ENCODE peak calls at places on chromosomes 1 and 21, in eight cellular contexts. X is IMR-90, R is A549, J is OCI-LY7, A is AG09309, Q is heart left ventricle, K is HepG2, E is lower lobe of right lung. D is an unnamed sample.

GRCh38 chr1:201307760-201308499 is 24.6 kb downstream of the PKP1 start:
- DNase-seq in X (no peak), R (peak), J (no peak), A (no peak), Q (peak), K (no peak), E (no peak), D (no peak)

GRCh38 chr1:2801535-2802291 is at the start of gene TTC34:
- DNase-seq in X (no peak), R (peak), J (peak), A (no peak), Q (peak), K (peak), E (peak), D (no peak)

GRCh38 chr21:29072873-29073221 is 601 bp downstream of the CCT8 start:
- DNase-seq in X (peak), R (peak), J (peak), A (no peak), Q (no peak), K (peak), E (no peak), D (peak)

GRCh38 chr1:58896211-58897183 is 112.7 kb upstream of the JUN start:
- DNase-seq in X (no peak), R (no peak), J (no peak), A (no peak), Q (peak), K (no peak), E (peak), D (no peak)

GRCh38 chr1:184752656-184753055 is 2.0 kb downstream of the EDEM3 start:
- DNase-seq in X (no peak), R (no peak), J (no peak), A (no peak), Q (no peak), K (no peak), E (no peak), D (no peak)

GRCh38 chr1:230186003-230186863 is 119.2 kb downstream of the GALNT2 start:
- DNase-seq in X (peak), R (peak), J (no peak), A (no peak), Q (no peak), K (peak), E (peak), D (peak)

GRCh38 chr1:114086601-114087368 is 66.9 kb downstream of the SYT6 start:
- DNase-seq in X (no peak), R (no peak), J (no peak), A (no peak), Q (no peak), K (no peak), E (no peak), D (no peak)

GRCh38 chr1:227778401-227778947 is 37.0 kb upstream of the PRSS38 start:
- DNase-seq in X (peak), R (no peak), J (no peak), A (no peak), Q (no peak), K (no peak), E (no peak), D (peak)

GRCh38 chr1:112625696-112626095 is 6.1 kb downstream of the CAPZA1 start:
- DNase-seq in X (no peak), R (peak), J (no peak), A (no peak), Q (no peak), K (no peak), E (no peak), D (peak)

GRCh38 chr1:234957330-234958065 is 171.1 kb downstream of the TOMM20 start:
- DNase-seq in X (peak), R (peak), J (no peak), A (no peak), Q (no peak), K (peak), E (no peak), D (peak)

GRCh38 chr1:109818351-109819325 is 54.9 kb upstream of the EPS8L3 start:
- DNase-seq in X (no peak), R (no peak), J (no peak), A (no peak), Q (peak), K (peak), E (no peak), D (no peak)

GRCh38 chr1:116948642-116949041 is 38.9 kb downstream of the PTGFRN start:
- DNase-seq in X (no peak), R (no peak), J (no peak), A (no peak), Q (no peak), K (no peak), E (no peak), D (no peak)

GRCh38 chr21:23541571-23541970 is 2065.7 kb downstream of the MRPL39 start:
- DNase-seq in X (no peak), R (no peak), J (no peak), A (no peak), Q (no peak), K (no peak), E (no peak), D (peak)

GRCh38 chr1:56644941-56645662 is at the start of gene PRKAA2:
- DNase-seq in X (peak), R (peak), J (no peak), A (no peak), Q (peak), K (peak), E (peak), D (no peak)

GRCh38 chr1:91827094-91828006 is 58.6 kb downstream of the TGFBR3 start:
- DNase-seq in X (no peak), R (peak), J (no peak), A (no peak), Q (no peak), K (peak), E (peak), D (no peak)
- H3K4me3 ChIP-seq in X (no peak), R (peak), J (no peak), A (no peak), Q (no peak), K (peak), E (no peak), D (no peak)

DNA sequence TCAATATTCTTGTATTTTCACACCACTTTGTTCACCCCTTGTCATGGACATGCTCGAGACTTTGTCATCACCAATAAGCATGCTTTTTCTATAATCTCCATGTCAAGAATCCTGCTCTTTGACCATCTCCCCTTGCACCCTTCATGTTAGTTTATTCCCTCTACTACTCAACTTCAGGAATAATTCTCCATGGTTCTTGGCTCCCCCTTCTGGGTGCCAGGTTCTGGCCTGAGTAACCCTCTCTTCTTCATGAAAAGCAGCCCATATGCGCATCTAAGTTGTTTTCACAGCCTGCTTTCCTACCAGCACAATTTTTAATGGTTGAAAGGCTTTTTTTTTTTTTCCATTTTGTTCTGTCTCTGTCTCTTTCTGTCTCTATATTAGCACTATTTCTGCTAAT is 160.7 kb downstream of the LEPR start:
- DNase-seq in X (no peak), R (no peak), J (no peak), A (no peak), Q (no peak), K (peak), E (no peak), D (peak)
- TF ChIP-seq CTCF in X (peak), R (no peak), J (no peak), A (peak), Q (no peak), K (peak), E (peak), D (peak)

DNA sequence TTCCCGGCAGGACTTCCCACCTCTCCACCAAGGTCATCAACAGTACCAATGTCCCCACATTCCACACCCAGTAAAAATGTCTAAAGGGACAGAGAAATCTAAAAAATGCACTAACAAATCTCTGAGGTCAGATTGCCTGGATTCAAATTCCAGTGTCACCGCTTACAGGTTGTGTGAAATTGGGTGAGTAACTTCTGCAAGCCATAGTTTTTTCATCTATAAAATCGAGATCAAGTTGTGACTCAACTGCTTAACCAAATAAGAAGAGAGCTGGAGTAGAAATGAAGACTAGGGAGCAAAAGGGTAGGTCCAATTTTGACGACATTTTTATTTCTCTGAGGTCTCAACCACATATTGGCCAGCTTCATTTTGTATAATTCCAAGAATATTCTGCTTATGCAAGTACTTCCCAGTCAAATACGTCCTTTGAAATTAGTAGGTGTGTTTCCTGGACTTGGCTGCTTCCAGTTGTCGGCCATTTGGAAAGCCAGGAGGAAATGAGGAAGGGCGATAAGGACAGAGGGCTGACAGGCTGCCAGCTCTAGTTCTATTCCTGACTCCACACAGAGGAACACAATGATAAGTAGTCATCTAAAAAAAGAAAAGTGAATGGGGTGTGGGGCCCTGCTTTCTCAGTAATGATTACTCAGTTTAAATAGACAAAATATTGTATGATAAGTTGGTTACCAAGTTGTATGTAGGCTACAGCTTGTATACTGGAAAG is 57.7 kb upstream of the ZC3H11B start:
- DNase-seq in X (no peak), R (no peak), J (no peak), A (no peak), Q (peak), K (no peak), E (no peak), D (no peak)
- H3K4me3 ChIP-seq in X (no peak), R (no peak), J (no peak), A (no peak), Q (no peak), K (no peak), E (no peak), D (no peak)

GRCh38 chr1:14470802-14471201 is 127.7 kb upstream of the KAZN start:
- DNase-seq in X (no peak), R (no peak), J (no peak), A (no peak), Q (no peak), K (no peak), E (no peak), D (no peak)

GRCh38 chr1:14468751-14469150 is 129.7 kb upstream of the KAZN start:
- DNase-seq in X (no peak), R (no peak), J (no peak), A (no peak), Q (no peak), K (no peak), E (no peak), D (no peak)

GRCh38 chr1:14466006-14466405 is 132.5 kb upstream of the KAZN start:
- DNase-seq in X (no peak), R (no peak), J (no peak), A (no peak), Q (no peak), K (no peak), E (no peak), D (no peak)

DNA sequence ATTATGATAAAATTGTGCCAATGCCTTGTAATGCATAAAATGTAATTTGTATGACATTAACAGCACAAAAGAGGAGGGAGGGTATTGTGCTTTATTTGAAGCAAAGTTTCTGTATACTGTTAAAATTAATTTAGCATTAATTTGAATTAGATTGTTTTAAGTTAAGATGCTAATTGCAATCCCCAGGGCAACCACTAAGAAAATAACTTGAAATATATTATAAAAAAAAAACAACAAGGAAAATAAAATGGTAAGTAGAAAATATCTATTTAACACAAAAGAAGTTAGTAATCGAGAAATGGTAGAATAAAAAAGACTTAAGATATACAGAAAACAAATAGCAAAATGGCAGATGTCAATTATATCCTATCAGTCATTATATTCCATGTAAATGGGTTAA is 131.4 kb upstream of the KAZN start:
- DNase-seq in X (no peak), R (no peak), J (no peak), A (no peak), Q (no peak), K (no peak), E (no peak), D (no peak)
- TF ChIP-seq CTCF in X (no peak), R (no peak), J (no peak), A (peak), Q (no peak), K (no peak), E (no peak), D (no peak)

GRCh38 chr1:13892671-13893325 is 192.8 kb downstream of the PRDM2 start:
- DNase-seq in X (no peak), R (no peak), J (no peak), A (no peak), Q (peak), K (no peak), E (no peak), D (no peak)
- H3K4me3 ChIP-seq in X (no peak), R (no peak), J (no peak), A (no peak), Q (no peak), K (no peak), E (peak), D (peak)

GRCh38 chr21:40511976-40512375 is 335.0 kb downstream of the DSCAM start:
- DNase-seq in X (no peak), R (peak), J (no peak), A (peak), Q (no peak), K (no peak), E (no peak), D (peak)

GRCh38 chr21:40516336-40516735 is 330.6 kb downstream of the DSCAM start:
- DNase-seq in X (no peak), R (no peak), J (no peak), A (no peak), Q (no peak), K (no peak), E (no peak), D (no peak)

GRCh38 chr21:40507978-40508377 is 339.0 kb downstream of the DSCAM start:
- DNase-seq in X (peak), R (peak), J (no peak), A (peak), Q (no peak), K (peak), E (no peak), D (peak)

DNA sequence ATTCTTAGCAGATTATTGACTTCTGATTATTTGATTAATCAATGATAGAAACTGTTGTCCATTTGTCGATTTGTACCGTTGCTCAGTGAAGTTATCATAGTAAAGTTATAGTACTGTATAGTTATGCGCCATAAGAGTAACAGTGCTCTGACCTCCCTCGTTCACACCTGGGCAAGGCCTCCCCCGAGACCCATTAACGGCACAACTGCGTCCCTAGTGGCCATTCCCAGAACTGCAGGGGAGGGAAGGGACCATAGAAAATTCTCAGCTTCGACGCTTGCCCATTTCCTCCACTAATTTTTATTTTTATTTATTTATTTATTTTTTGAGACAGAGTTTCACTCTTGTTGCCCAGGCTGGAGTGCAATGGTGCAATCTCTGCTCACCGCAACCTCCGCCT is 334.4 kb downstream of the DSCAM start:
- DNase-seq in X (no peak), R (no peak), J (peak), A (no peak), Q (no peak), K (no peak), E (no peak), D (no peak)
- TF ChIP-seq CTCF in X (no peak), R (peak), J (peak), A (peak), Q (peak), K (peak), E (peak), D (peak)

GRCh38 chr1:165696625-165697100 is 1.7 kb downstream of the ALDH9A1 start:
- DNase-seq in X (peak), R (no peak), J (no peak), A (peak), Q (no peak), K (no peak), E (no peak), D (peak)
- H3K4me3 ChIP-seq in X (no peak), R (no peak), J (peak), A (peak), Q (no peak), K (no peak), E (peak), D (peak)

GRCh38 chr1:48471603-48472576 is at the start of gene SPATA6:
- DNase-seq in X (peak), R (peak), J (peak), A (peak), Q (peak), K (peak), E (peak), D (peak)
- TF ChIP-seq CTCF in X (no peak), R (no peak), J (no peak), A (no peak), Q (no peak), K (peak), E (no peak), D (no peak)

DNA sequence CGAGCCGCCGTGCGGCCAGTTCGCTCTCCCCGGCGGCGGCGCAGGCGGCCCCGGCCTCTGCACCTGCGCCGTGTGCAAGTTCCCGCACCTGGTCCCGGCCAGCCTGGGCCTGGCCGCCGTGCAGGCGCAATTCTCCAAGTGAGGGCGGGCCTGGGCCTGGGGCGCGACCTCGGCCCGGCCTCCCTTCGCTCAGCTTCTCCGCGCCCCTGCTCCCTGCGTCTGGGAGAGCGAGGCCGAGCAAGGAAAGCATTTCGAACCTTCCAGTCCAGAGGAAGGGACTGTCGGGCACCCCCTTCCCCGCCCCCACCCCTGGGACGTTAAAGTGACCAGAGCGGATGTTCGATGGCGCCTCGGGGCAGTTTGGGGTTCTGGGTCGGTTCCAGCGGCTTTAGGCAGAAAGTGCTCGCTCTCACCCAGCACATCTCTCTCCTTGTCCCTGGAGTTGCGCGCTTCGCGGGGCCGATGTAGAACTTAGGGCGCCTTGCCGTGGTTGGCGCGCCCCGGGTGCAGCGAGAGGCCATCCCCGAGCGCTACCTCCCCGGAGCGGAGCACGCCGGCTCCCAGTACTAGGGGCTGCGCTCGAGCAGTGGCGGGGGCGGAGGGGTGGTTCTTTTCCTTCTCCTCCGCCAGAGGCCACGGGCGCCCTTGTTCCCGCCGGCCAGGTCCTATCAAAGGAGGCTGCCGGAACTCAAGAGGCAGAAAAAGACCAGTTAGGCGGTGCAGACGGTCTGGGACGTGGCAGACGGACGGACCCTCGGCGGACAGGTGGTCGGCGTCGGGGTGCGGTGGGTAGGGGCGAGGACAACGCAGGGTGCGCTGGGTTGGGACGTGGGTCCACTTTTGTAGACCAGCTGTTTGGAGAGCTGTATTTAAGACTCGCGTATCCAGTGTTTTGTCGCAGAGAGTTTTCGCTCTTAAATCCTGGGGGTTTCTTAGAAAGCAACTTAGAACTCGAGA is 1.3 kb downstream of the OLIG1 start:
- DNase-seq in X (no peak), R (peak), J (no peak), A (no peak), Q (peak), K (no peak), E (no peak), D (no peak)
- H3K4me3 ChIP-seq in X (no peak), R (peak), J (no peak), A (no peak), Q (peak), K (no peak), E (peak), D (no peak)